ENCODE peak calls at places on chromosomes 7 and 10, in seven cellular contexts. O is mammary epithelial cell; M is sigmoid colon; W is transverse colon; J is neural progenitor cell; Z is IMR-90; Y is effector memory CD4-positive, alpha-beta T cell. E is an unnamed sample. For H3K27me3, the result is how much of the 10 kb centered on the place peaks cover.

GRCh38 chr7:50855526-50855925 is 72.8 kb upstream of the GRB10 start:
- DNase-seq in O (no peak), M (no peak), W (no peak), J (no peak), Z (no peak), Y (no peak), E (no peak)

GRCh38 chr7:3880221-3880935 is 579.3 kb downstream of the SDK1 start:
- DNase-seq in O (no peak), M (no peak), W (no peak), J (no peak), Z (no peak), Y (no peak), E (no peak)

GRCh38 chr10:86292462-86293322 is 73.9 kb downstream of the GRID1 start:
- DNase-seq in O (no peak), M (peak), W (no peak), J (no peak), Z (no peak), Y (no peak), E (no peak)

GRCh38 chr7:127107601-127108007 is 145.1 kb downstream of the GRM8 start:
- DNase-seq in O (peak), M (no peak), W (peak), J (peak), Z (peak), Y (no peak), E (peak)

GRCh38 chr7:33392143-33392542 is 262.8 kb downstream of the BBS9 start:
- DNase-seq in O (no peak), M (no peak), W (no peak), J (no peak), Z (no peak), Y (no peak), E (no peak)

GRCh38 chr7:73799282-73800141 is 29.4 kb upstream of the CLDN3 start:
- DNase-seq in O (no peak), M (peak), W (no peak), J (no peak), Z (no peak), Y (no peak), E (no peak)

GRCh38 chr10:59072038-59072437 is 104.4 kb upstream of the PHYHIPL start:
- DNase-seq in O (peak), M (no peak), W (no peak), J (no peak), Z (no peak), Y (no peak), E (no peak)

GRCh38 chr10:92387289-92387940 is 96.4 kb downstream of the MARCHF5 start:
- DNase-seq in O (peak), M (no peak), W (no peak), J (peak), Z (peak), Y (no peak), E (no peak)

GRCh38 chr7:91876391-91877133 is 3.9 kb downstream of the MTERF1 start:
- DNase-seq in O (peak), M (no peak), W (no peak), J (no peak), Z (peak), Y (no peak), E (no peak)

GRCh38 chr10:43254199-43254730 is 12.6 kb downstream of the RASGEF1A start:
- DNase-seq in O (no peak), M (peak), W (no peak), J (no peak), Z (no peak), Y (no peak), E (no peak)

GRCh38 chr10:117004238-117004626 is 755 bp downstream of the SHTN1 start:
- DNase-seq in O (no peak), M (no peak), W (no peak), J (no peak), Z (peak), Y (no peak), E (no peak)

GRCh38 chr10:99125879-99126278 is 109.8 kb downstream of the HPSE2 start:
- DNase-seq in O (no peak), M (no peak), W (no peak), J (no peak), Z (no peak), Y (no peak), E (no peak)

GRCh38 chr10:78542536-78542935 is 508.9 kb downstream of the RPS24 start:
- DNase-seq in O (no peak), M (peak), W (no peak), J (no peak), Z (no peak), Y (no peak), E (no peak)

GRCh38 chr10:103884681-103885139 is 29.3 kb upstream of the SH3PXD2A start:
- DNase-seq in O (peak), M (no peak), W (peak), J (peak), Z (peak), Y (no peak), E (peak)

GRCh38 chr7:80529362-80529761 is 17.5 kb upstream of the GNAT3 start:
- DNase-seq in O (no peak), M (no peak), W (no peak), J (no peak), Z (peak), Y (no peak), E (no peak)

GRCh38 chr10:6721480-6721879 is 141.4 kb upstream of the PRKCQ start:
- DNase-seq in O (peak), M (peak), W (peak), J (no peak), Z (peak), Y (no peak), E (no peak)

GRCh38 chr7:100476108-100476780 is 2.8 kb downstream of the TSC22D4 start:
- DNase-seq in O (no peak), M (no peak), W (no peak), J (no peak), Z (no peak), Y (no peak), E (no peak)

GRCh38 chr10:55550241-55550640 is 749.2 kb upstream of the PCDH15 start:
- DNase-seq in O (peak), M (no peak), W (no peak), J (no peak), Z (no peak), Y (no peak), E (no peak)

GRCh38 chr7:143284591-143285453 is at the start of gene TMEM139:
- DNase-seq in O (no peak), M (no peak), W (peak), J (peak), Z (no peak), Y (no peak), E (no peak)

GRCh38 chr10:101292194-101293006 is 61.6 kb upstream of the BTRC start:
- DNase-seq in O (no peak), M (no peak), W (no peak), J (peak), Z (no peak), Y (no peak), E (no peak)

GRCh38 chr7:2715341-2716231 is 27.6 kb downstream of the AMZ1 start:
- DNase-seq in O (no peak), M (no peak), W (no peak), J (no peak), Z (peak), Y (peak), E (peak)

GRCh38 chr7:23256731-23257130 is 10.2 kb downstream of the GPNMB start:
- DNase-seq in O (no peak), M (no peak), W (no peak), J (no peak), Z (no peak), Y (no peak), E (no peak)

GRCh38 chr7:97012293-97013005 is 7.1 kb downstream of the DLX6 start:
- DNase-seq in O (no peak), M (no peak), W (no peak), J (peak), Z (no peak), Y (no peak), E (no peak)

GRCh38 chr7:97009753-97010732 is 4.7 kb downstream of the DLX6 start:
- DNase-seq in O (no peak), M (no peak), W (no peak), J (peak), Z (no peak), Y (no peak), E (no peak)

GRCh38 chr7:97011104-97011503 is 5.8 kb downstream of the DLX6 start:
- DNase-seq in O (no peak), M (no peak), W (no peak), J (no peak), Z (no peak), Y (no peak), E (no peak)

GRCh38 chr7:97013025-97013424 is 7.7 kb downstream of the DLX6 start:
- DNase-seq in O (no peak), M (no peak), W (no peak), J (peak), Z (no peak), Y (no peak), E (no peak)

GRCh38 chr7:97011536-97012292 is 6.4 kb downstream of the DLX6 start:
- DNase-seq in O (no peak), M (no peak), W (no peak), J (no peak), Z (no peak), Y (no peak), E (no peak)
- H3K27me3 ChIP-seq in O (under half), M (half or more), W (half or more), J (half or more), Z (half or more), Y (half or more), E (under half)

GRCh38 chr7:93725954-93726353 is 151.4 kb upstream of the CALCR start:
- DNase-seq in O (no peak), M (no peak), W (no peak), J (no peak), Z (no peak), Y (no peak), E (no peak)
- H3K27ac ChIP-seq in O (no peak), M (no peak), W (no peak), J (no peak), Z (no peak), Y (no peak), E (no peak)

DNA sequence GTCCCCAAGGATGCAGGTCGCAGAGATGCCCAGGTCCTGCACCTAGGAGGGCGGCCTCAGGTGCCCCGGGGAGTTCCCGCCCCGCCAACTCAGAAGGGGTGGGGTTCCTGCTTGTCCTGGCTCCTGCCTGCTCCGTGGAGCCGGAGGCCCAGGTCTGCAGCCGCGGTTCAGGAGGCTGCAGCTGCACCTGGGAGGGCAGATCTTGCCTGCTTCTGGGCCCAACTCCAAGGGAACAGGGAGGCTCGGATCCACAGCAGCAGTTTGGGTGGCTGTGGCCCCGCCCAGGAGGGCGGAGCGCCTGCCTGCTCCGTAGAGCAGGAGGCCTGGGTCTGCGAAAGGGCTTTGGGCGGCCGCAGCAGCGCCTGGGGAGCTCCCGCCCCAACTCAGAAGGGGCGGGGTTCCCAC is 108.2 kb upstream of the EGR2 start:
- DNase-seq in O (peak), M (no peak), W (peak), J (peak), Z (no peak), Y (no peak), E (peak)
- H3K4me3 ChIP-seq in O (peak), M (no peak), W (peak), J (no peak), Z (no peak), Y (no peak), E (no peak)

DNA sequence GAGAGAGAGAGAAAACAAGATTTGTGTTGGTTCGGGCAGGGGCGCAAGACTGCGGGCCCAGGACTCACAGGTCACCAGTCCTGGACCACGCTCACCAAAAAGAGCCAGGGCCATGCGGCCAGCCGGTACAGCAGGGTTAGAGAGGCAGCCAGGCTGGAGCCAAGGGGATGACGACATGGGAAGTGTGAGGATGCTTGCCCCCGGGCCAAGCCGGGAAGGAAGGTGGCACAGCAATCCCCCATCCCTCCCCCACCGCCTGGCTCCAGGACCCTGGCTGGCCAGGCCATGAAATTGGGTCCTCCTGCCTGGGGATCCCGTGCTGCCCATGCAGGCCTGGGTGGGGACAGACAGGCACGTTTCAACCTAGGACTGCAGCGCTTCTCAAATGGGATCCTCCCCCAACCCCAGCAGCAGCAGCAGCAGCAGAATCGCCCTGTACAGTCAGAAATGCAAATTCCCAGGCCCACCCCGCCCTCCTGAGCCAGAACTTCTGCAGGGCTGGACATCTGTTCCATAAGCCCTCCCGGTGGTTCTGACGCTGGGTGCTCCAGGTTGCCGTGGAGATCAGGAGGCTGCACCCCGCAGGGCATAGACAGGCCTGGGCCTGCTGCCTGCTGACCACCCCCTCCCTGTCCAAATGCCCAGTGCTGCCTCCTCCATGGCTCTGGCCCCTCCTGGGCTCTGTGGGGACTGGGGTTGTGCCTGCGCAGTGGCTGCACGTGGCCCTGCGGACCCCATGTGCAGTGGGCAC is 35.0 kb downstream of the YKT6 start:
- DNase-seq in O (peak), M (no peak), W (no peak), J (no peak), Z (no peak), Y (no peak), E (no peak)
- H3K27me3 ChIP-seq in O (under half), M (under half), W (under half), J (under half), Z (under half), Y (under half), E (under half)

E was measured in naive thymus-derived CD4-positive, alpha-beta T cell.